ENCODE peak calls at places on chromosomes 4 and X, in four cellular contexts. F is fibroblast of mammary gland, D is endothelial cell, E is Peyer's patch. V is an unnamed sample.

GRCh38 chrX:12894074-12894691 is 12.2 kb upstream of the TLR8 start:
- DNase-seq in F (peak; percentile 18), D (peak; percentile 16), E (peak; percentile 80), V (peak; percentile 20)

GRCh38 chr4:24846716-24847115 is 51.3 kb downstream of the SOD3 start:
- DNase-seq in F (no peak), D (no peak), E (no peak), V (no peak)

GRCh38 chrX:110322603-110323002 is 4.7 kb upstream of the AMMECR1 start:
- DNase-seq in F (peak; percentile 49), D (no peak), E (no peak), V (no peak)

GRCh38 chrX:97200454-97200853 is 316.7 kb downstream of the RPA4 start:
- DNase-seq in F (no peak), D (no peak), E (no peak), V (no peak)

GRCh38 chrX:105823092-105823454 is 734 bp downstream of the NRK start:
- DNase-seq in F (no peak), D (no peak), E (no peak), V (no peak)

GRCh38 chr4:20251796-20252655 is at the start of gene SLIT2:
- DNase-seq in F (peak; percentile 75), D (peak; percentile 87), E (peak; percentile 76), V (peak; percentile 78)

GRCh38 chrX:97290199-97290598 is 406.5 kb downstream of the RPA4 start:
- DNase-seq in F (no peak), D (no peak), E (no peak), V (no peak)

GRCh38 chr4:152224223-152224622 is 311.7 kb downstream of the FBXW7 start:
- DNase-seq in F (no peak), D (no peak), E (no peak), V (no peak)

GRCh38 chr4:185221491-185221890 is 12.1 kb downstream of the SNX25 start:
- DNase-seq in F (no peak), D (no peak), E (no peak), V (no peak)

GRCh38 chr4:185221912-185222311 is 12.5 kb downstream of the SNX25 start:
- DNase-seq in F (no peak), D (no peak), E (no peak), V (no peak)

GRCh38 chr4:185222598-185222997 is 13.2 kb downstream of the SNX25 start:
- DNase-seq in F (peak; percentile 84), D (no peak), E (no peak), V (no peak)

GRCh38 chr4:185227131-185227551 is 17.7 kb downstream of the SNX25 start:
- DNase-seq in F (no peak), D (no peak), E (no peak), V (no peak)

DNA sequence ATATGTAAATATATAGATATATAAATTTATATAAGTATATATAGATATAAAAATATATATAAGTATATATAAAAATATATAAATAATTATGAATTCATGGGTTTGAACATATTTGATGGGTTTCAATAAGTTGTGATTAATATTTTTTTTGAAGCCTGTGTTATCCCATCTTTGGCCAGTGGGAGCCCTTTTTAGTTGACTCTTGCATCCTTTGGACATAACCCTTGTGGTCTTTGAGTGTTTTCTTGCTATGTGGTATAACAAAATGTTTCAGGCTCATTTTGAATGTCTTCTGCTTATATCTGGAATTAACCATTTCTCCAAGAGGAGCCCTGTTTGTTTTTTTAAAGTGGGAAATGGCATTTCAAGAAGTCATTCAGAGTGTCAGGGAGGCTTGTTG is 15.2 kb downstream of the SNX25 start:
- DNase-seq in F (no peak), D (no peak), E (no peak), V (no peak)
- TF ChIP-seq CTCF in F (peak; percentile 34), D (peak; percentile 48), E (peak; percentile 30), V (no peak)

DNA sequence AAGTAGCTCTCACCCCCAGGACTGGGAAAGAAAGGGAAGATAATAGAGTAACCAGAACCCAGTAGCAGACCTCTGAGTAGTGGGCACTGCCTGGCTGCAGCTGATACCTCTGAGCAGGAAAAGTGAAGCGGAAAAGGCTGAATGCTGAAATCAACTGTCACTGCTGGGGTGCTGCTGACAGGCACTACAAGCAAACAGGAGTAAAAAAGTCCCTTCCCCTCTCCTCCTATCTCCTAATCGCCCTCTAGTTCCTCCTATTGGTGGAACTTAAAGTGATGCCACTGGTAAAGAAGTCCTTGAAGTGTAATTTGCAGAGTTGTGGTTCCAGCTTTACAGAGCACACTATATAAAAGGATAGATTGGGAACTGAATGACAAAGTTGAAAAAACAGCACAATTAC is 32.8 kb upstream of the GLRB start:
- DNase-seq in F (peak; percentile 52), D (peak; percentile 50), E (no peak), V (no peak)
- TF ChIP-seq CTCF in F (peak; percentile 42), D (no peak), E (no peak), V (no peak)

DNA sequence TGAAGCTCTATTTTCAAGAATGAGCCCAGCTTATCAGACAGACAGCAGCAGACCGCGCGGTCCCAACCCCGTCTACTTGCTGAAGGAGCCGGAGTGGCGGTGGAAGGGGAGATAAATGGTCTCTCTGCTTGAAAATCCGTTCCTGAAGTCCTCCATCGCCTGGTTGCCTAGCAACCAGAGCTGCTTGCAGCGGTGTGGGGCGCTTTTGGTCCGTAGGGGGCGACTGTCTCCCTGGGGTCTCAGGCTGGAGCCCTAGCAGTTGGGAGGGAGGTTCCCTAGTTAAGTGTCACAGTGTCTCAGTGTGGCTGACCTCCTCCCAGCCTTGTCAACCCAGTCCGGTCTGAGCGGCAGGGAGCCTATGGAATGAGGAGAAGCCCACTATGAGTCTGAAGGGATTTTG is 8.3 kb upstream of the DLG3 start:
- DNase-seq in F (peak; percentile 8), D (peak; percentile 31), E (no peak), V (peak; percentile 33)
- TF ChIP-seq CTCF in F (peak; percentile 1), D (no peak), E (no peak), V (peak; percentile 37)

GRCh38 chr4:99403380-99404194 is 31.6 kb downstream of the ADH7 start:
- DNase-seq in F (peak; percentile 61), D (no peak), E (no peak), V (no peak)

GRCh38 chr4:99405433-99406115 is 29.6 kb downstream of the ADH7 start:
- DNase-seq in F (peak; percentile 88), D (peak; percentile 77), E (peak; percentile 89), V (peak; percentile 75)

GRCh38 chr4:99404595-99405287 is 30.4 kb downstream of the ADH7 start:
- DNase-seq in F (peak; percentile 98), D (no peak), E (no peak), V (no peak)

GRCh38 chr4:99400831-99401230 is 34.3 kb downstream of the ADH7 start:
- DNase-seq in F (no peak), D (no peak), E (no peak), V (no peak)

DNA sequence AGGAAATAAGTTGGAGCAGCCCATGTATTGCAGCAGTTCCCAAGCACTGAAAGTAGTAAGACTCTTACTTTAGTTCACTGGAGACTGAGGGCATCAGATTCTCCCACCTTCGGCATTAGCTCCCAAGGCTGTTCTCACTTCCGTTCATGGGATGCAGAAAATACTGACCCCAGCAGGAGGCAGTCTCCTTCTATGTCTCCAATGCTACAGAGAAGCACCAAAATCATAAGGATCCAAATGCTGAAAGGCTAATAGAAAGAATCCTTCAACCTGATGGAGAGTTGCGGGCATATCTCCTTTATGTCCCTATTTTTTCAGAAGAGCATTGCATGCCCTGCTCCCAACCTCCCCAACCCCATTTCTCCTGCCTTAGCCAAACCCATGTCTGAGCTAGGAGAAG is 32.4 kb downstream of the ADH7 start:
- DNase-seq in F (no peak), D (no peak), E (no peak), V (no peak)
- TF ChIP-seq CTCF in F (no peak), D (no peak), E (no peak), V (no peak)

DNA sequence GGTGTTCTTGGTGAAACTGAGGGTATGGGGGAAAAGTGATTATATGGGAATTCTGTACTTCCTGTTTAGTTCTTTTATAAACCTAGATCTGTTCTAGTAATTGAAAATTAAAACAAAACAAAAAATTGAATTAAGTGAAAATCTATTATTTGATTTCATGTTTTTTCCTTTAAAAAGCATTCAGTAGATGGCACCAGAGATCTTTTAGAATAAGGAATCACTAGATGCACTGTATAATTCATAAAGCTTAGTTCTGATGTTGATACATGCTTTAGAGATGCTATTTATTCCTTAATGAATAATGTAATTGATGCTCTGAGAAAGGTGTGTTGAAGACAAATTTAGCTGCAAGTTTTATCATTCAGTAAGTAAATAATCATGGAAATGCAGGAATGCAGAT is 87.3 kb downstream of the LCORL start:
- DNase-seq in F (peak; percentile 27), D (no peak), E (no peak), V (no peak)
- TF ChIP-seq CTCF in F (peak; percentile 18), D (no peak), E (no peak), V (no peak)

DNA sequence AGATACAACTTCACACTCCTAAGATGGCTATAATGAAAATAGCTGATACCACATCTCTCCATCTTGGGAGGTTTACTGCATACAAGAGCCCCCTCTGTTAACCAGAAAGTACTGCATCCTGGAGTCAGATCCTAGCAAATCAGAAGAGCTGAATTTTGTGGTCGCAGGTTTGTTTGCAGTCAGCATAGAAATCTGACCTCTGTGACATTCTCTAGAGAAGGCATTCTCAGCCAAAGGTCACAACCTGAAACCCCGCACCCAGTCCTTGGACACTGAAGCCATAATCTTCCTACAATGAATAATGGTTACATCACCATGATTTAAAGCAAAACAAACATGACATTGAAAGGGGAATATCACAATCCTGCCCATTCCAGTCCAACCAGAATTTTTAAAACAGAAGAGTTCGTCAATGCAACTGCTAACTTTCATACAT is 17.7 kb downstream of the HS6ST2 start:
- DNase-seq in F (no peak), D (no peak), E (no peak), V (no peak)
- TF ChIP-seq CTCF in F (peak; percentile 10), D (no peak), E (no peak), V (peak; percentile 60)